ENCODE peak calls at places on chromosome 9, in ten cellular contexts. F, X, Q, E, T, P, Y, U, C and J are unnamed samples.

GRCh38 chr9:13532407-13532806 is 252.9 kb upstream of the MPDZ start:
- DNase-seq in F (no peak), X (no peak), Q (no peak), E (no peak), T (no peak), P (no peak), Y (no peak), U (no peak), C (no peak), J (no peak)

GRCh38 chr9:27701664-27702063 is 128.4 kb upstream of the C9orf72 start:
- DNase-seq in F (no peak), X (no peak), Q (peak), E (peak), T (no peak), P (no peak), Y (no peak), U (peak), C (peak), J (no peak)

GRCh38 chr9:129497064-129497836 is 123.7 kb downstream of the C9orf50 start:
- DNase-seq in F (peak), X (no peak), Q (no peak), E (no peak), T (no peak), P (no peak), Y (peak), U (no peak), C (no peak), J (peak)

GRCh38 chr9:87792831-87793288 is 66.9 kb downstream of the CTSL start:
- DNase-seq in F (no peak), X (no peak), Q (peak), E (peak), T (peak), P (no peak), Y (peak), U (peak), C (peak), J (peak)

GRCh38 chr9:126329476-126330275 is 3.0 kb downstream of the MVB12B start:
- DNase-seq in F (no peak), X (no peak), Q (no peak), E (no peak), T (no peak), P (no peak), Y (no peak), U (peak), C (no peak), J (no peak)

GRCh38 chr9:132814937-132815336 is 63.1 kb downstream of the AK8 start:
- DNase-seq in F (no peak), X (no peak), Q (no peak), E (no peak), T (no peak), P (no peak), Y (no peak), U (no peak), C (no peak), J (no peak)

GRCh38 chr9:79012561-79012960 is 559.2 kb upstream of the TLE4 start:
- DNase-seq in F (no peak), X (no peak), Q (peak), E (peak), T (no peak), P (no peak), Y (no peak), U (no peak), C (peak), J (peak)

GRCh38 chr9:94002316-94003140 is 47.4 kb upstream of the BARX1 start:
- DNase-seq in F (no peak), X (no peak), Q (peak), E (peak), T (peak), P (no peak), Y (no peak), U (no peak), C (peak), J (peak)

GRCh38 chr9:16442622-16443021 is 427.8 kb downstream of the BNC2 start:
- DNase-seq in F (no peak), X (no peak), Q (peak), E (peak), T (no peak), P (peak), Y (peak), U (no peak), C (peak), J (no peak)

GRCh38 chr9:127975376-127976315 is 5.1 kb downstream of the EEIG1 start:
- DNase-seq in F (no peak), X (no peak), Q (no peak), E (no peak), T (no peak), P (no peak), Y (no peak), U (no peak), C (no peak), J (peak)
- H3K4me3 ChIP-seq in F (peak), X (no peak), Q (no peak), E (no peak), T (no peak), P (no peak), Y (no peak), U (peak), C (no peak), J (no peak)

DNA sequence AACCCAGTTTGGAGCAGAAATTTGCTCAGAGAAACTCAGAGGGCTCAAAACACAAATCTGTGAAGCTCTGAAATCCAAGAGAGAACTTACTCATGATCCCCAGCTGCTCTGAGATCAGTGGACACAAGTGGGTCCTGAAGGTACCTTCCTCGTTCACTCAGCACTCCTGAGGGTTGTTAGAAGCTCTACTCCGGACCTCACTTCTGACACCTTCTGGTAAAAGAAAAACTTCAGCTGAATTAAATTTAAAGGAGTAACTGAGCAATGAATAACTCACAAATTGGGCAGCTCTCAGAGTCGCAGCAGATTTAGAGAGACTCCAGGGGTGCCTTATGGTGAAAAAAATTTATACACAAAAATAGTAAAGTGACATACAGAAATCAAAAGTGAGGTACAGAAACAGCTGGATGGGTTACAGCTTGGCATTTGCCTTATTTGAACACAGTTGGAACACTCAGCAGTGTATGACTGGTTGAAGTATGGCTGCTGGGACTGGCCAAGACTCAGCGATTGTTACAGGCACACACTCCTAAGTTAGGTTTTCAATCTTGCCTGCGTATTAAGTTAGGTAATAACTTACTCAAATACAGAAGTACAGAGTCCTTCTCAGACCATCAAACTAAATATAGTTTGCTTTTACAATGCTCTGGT is 32.5 kb downstream of the INSL4 start:
- DNase-seq in F (no peak), X (no peak), Q (peak), E (peak), T (peak), P (no peak), Y (no peak), U (no peak), C (peak), J (no peak)
- TF ChIP-seq CTCF in F (no peak), X (no peak), Q (peak), E (no peak), T (peak), P (no peak), Y (peak), U (no peak), C (no peak), J (no peak)

DNA sequence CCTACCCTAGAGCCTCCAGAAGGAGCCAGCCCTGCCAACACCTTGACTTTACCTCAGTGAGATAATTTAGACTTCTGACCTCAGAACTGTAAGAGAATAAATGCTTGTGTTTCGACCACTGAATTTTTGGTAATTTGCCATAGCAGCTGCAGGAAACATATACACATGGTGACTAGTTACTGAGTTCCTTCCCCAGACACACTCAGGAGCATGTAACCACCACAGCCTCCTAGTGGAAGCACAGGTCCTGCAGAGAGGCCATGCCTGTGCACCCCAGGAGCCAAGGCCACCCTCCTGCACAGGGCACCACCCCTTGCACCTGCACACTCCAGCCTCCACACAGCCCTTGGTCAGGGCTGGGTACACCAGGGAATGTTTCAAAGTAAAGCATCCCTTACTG is 7.6 kb upstream of the CAMSAP1 start:
- DNase-seq in F (no peak), X (no peak), Q (no peak), E (peak), T (no peak), P (no peak), Y (no peak), U (no peak), C (peak), J (peak)
- H3K4me3 ChIP-seq in F (no peak), X (no peak), Q (no peak), E (no peak), T (no peak), P (no peak), Y (no peak), U (no peak), C (no peak), J (no peak)

GRCh38 chr9:116313638-116314037 is 160.0 kb downstream of the PAPPA start:
- DNase-seq in F (no peak), X (no peak), Q (peak), E (peak), T (no peak), P (no peak), Y (no peak), U (no peak), C (peak), J (no peak)
- TF ChIP-seq CTCF in F (no peak), X (no peak), Q (peak), E (peak), T (no peak), P (no peak), Y (no peak), U (no peak), C (no peak), J (no peak)